ENCODE peak calls at places on chromosomes 13 and 19, in seven cellular contexts. One of them, this sample, is unnamed.

GRCh38 chr19:6667114-6667627 is 2.8 kb downstream of the TNFSF14 start:
- DNase-seq in trophoblast cell: peak
- DNase-seq in mesenchymal stem cell: no peak
- DNase-seq in IMR-90: no peak
- DNase-seq in H1: no peak
- DNase-seq in H9: no peak
- DNase-seq in mesendoderm: no peak
- DNase-seq in this sample: no peak

GRCh38 chr13:60109285-60109684 is 54.4 kb downstream of the DIAPH3 start:
- DNase-seq in mesendoderm: no peak
- DNase-seq in H9: no peak
- DNase-seq in mesenchymal stem cell: no peak
- DNase-seq in trophoblast cell: no peak
- DNase-seq in H1: no peak
- DNase-seq in IMR-90: no peak
- DNase-seq in this sample: no peak

GRCh38 chr19:17473041-17473440 is 2.7 kb downstream of the SLC27A1 start:
- DNase-seq in trophoblast cell: peak
- DNase-seq in IMR-90: peak
- DNase-seq in H9: no peak
- DNase-seq in mesenchymal stem cell: peak
- DNase-seq in H1: no peak
- DNase-seq in mesendoderm: no peak
- DNase-seq in this sample: no peak

GRCh38 chr13:46296465-46296822 is 84.7 kb downstream of the LRRC63 start:
- DNase-seq in mesenchymal stem cell: no peak
- DNase-seq in trophoblast cell: no peak
- DNase-seq in H9: no peak
- DNase-seq in H1: no peak
- DNase-seq in IMR-90: no peak
- DNase-seq in mesendoderm: no peak
- DNase-seq in this sample: no peak

GRCh38 chr13:22135446-22135845 is 464.6 kb downstream of the FGF9 start:
- DNase-seq in H1: no peak
- DNase-seq in mesenchymal stem cell: no peak
- DNase-seq in trophoblast cell: no peak
- DNase-seq in IMR-90: no peak
- DNase-seq in mesendoderm: peak
- DNase-seq in H9: no peak
- DNase-seq in this sample: no peak

GRCh38 chr19:1046836-1047695 is 7.2 kb downstream of the ABCA7 start:
- DNase-seq in IMR-90: no peak
- DNase-seq in H9: peak
- DNase-seq in mesendoderm: no peak
- DNase-seq in H1: no peak
- DNase-seq in trophoblast cell: no peak
- DNase-seq in mesenchymal stem cell: no peak
- DNase-seq in this sample: no peak

GRCh38 chr13:20360041-20360491 is 127.9 kb upstream of the GJB6 start:
- DNase-seq in mesendoderm: no peak
- DNase-seq in trophoblast cell: no peak
- DNase-seq in mesenchymal stem cell: peak
- DNase-seq in IMR-90: peak
- DNase-seq in H9: no peak
- DNase-seq in H1: no peak
- DNase-seq in this sample: no peak

GRCh38 chr13:51005566-51005965 is 96.0 kb downstream of the RNASEH2B start:
- DNase-seq in mesenchymal stem cell: no peak
- DNase-seq in trophoblast cell: no peak
- DNase-seq in mesendoderm: no peak
- DNase-seq in IMR-90: no peak
- DNase-seq in H1: no peak
- DNase-seq in H9: no peak
- DNase-seq in this sample: no peak

GRCh38 chr19:35395762-35396199 is 24.9 kb downstream of the GPR42 start:
- DNase-seq in trophoblast cell: no peak
- DNase-seq in mesendoderm: no peak
- DNase-seq in mesenchymal stem cell: peak
- DNase-seq in H9: peak
- DNase-seq in IMR-90: no peak
- DNase-seq in H1: no peak
- DNase-seq in this sample: no peak

GRCh38 chr13:46751811-46752635 is 44.9 kb downstream of the ESD start:
- DNase-seq in mesendoderm: no peak
- DNase-seq in trophoblast cell: peak
- DNase-seq in H1: no peak
- DNase-seq in IMR-90: peak
- DNase-seq in mesenchymal stem cell: no peak
- DNase-seq in H9: no peak
- DNase-seq in this sample: no peak

GRCh38 chr19:10503002-10503789 is at the start of gene KEAP1:
- DNase-seq in H9: peak
- DNase-seq in mesenchymal stem cell: peak
- DNase-seq in H1: peak
- DNase-seq in trophoblast cell: peak
- DNase-seq in mesendoderm: peak
- DNase-seq in IMR-90: no peak
- DNase-seq in this sample: peak

GRCh38 chr19:21434967-21435544 is 38.1 kb downstream of the ZNF493 start:
- DNase-seq in mesendoderm: no peak
- DNase-seq in H1: no peak
- DNase-seq in H9: no peak
- DNase-seq in IMR-90: no peak
- DNase-seq in mesenchymal stem cell: no peak
- DNase-seq in trophoblast cell: no peak
- DNase-seq in this sample: no peak

GRCh38 chr13:40102854-40103253 is 447.4 kb downstream of the COG6 start:
- DNase-seq in H9: no peak
- DNase-seq in IMR-90: peak
- DNase-seq in mesendoderm: no peak
- DNase-seq in H1: no peak
- DNase-seq in mesenchymal stem cell: peak
- DNase-seq in trophoblast cell: no peak
- DNase-seq in this sample: no peak

GRCh38 chr19:30255783-30256509 is 116.2 kb upstream of the ZNF536 start:
- DNase-seq in mesendoderm: peak
- DNase-seq in trophoblast cell: no peak
- DNase-seq in H9: peak
- DNase-seq in H1: no peak
- DNase-seq in mesenchymal stem cell: no peak
- DNase-seq in IMR-90: no peak
- DNase-seq in this sample: no peak

GRCh38 chr19:44897835-44898234 is 6.8 kb downstream of the TOMM40 start:
- DNase-seq in H9: no peak
- DNase-seq in mesenchymal stem cell: no peak
- DNase-seq in IMR-90: no peak
- DNase-seq in trophoblast cell: no peak
- DNase-seq in mesendoderm: no peak
- DNase-seq in H1: no peak
- DNase-seq in this sample: no peak
- H4K8ac ChIP-seq in H9: no peak
- H4K8ac ChIP-seq in mesenchymal stem cell: no peak
- H4K8ac ChIP-seq in IMR-90: no peak
- H4K8ac ChIP-seq in trophoblast cell: no peak
- H4K8ac ChIP-seq in mesendoderm: no peak
- H4K8ac ChIP-seq in H1: no peak
- H4K8ac ChIP-seq in this sample: no peak

GRCh38 chr13:106599875-106600797 is 32.2 kb upstream of the ARGLU1 start:
- DNase-seq in IMR-90: peak
- DNase-seq in mesendoderm: no peak
- DNase-seq in H1: no peak
- DNase-seq in trophoblast cell: no peak
- DNase-seq in mesenchymal stem cell: peak
- DNase-seq in H9: no peak
- DNase-seq in this sample: no peak
- H4K8ac ChIP-seq in IMR-90: no peak
- H4K8ac ChIP-seq in mesendoderm: no peak
- H4K8ac ChIP-seq in H1: no peak
- H4K8ac ChIP-seq in trophoblast cell: no peak
- H4K8ac ChIP-seq in mesenchymal stem cell: no peak
- H4K8ac ChIP-seq in H9: no peak
- H4K8ac ChIP-seq in this sample: no peak

GRCh38 chr19:39499082-39499642 is 415 bp downstream of the DLL3 start:
- DNase-seq in H1: peak
- DNase-seq in H9: peak
- DNase-seq in IMR-90: no peak
- DNase-seq in mesenchymal stem cell: peak
- DNase-seq in trophoblast cell: no peak
- DNase-seq in mesendoderm: peak
- DNase-seq in this sample: no peak

GRCh38 chr19:39502640-39503417 is 4.1 kb downstream of the DLL3 start:
- DNase-seq in H1: peak
- DNase-seq in trophoblast cell: peak
- DNase-seq in IMR-90: peak
- DNase-seq in H9: peak
- DNase-seq in mesendoderm: peak
- DNase-seq in mesenchymal stem cell: peak
- DNase-seq in this sample: peak

GRCh38 chr19:39499932-39500331 is 1.2 kb downstream of the DLL3 start:
- DNase-seq in trophoblast cell: no peak
- DNase-seq in H9: no peak
- DNase-seq in mesendoderm: no peak
- DNase-seq in IMR-90: no peak
- DNase-seq in H1: no peak
- DNase-seq in mesenchymal stem cell: no peak
- DNase-seq in this sample: no peak

GRCh38 chr19:39500543-39500942 is 1.8 kb downstream of the DLL3 start:
- DNase-seq in H9: no peak
- DNase-seq in trophoblast cell: no peak
- DNase-seq in mesenchymal stem cell: no peak
- DNase-seq in mesendoderm: no peak
- DNase-seq in H1: no peak
- DNase-seq in IMR-90: no peak
- DNase-seq in this sample: no peak

DNA sequence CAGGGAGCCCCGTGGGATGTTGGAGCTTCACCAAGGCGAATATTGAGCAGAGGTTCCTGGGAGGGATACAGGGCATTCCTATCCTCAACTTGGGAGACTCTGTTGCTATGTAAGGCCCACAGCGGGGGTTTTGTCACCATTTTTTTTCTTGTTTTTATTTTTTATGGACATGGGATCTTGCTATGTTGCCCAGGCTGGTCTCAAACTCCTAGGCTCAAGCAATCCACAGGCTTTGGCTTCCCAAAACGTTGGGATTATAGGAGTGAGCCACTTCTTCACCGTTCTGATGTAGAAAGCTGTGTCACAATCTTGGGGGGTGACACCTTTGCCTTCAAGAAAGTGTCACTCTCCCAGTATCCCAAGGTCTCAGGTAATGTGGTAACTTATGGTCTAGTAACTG is 2.6 kb downstream of the DLL3 start:
- DNase-seq in mesenchymal stem cell: no peak
- DNase-seq in H9: no peak
- DNase-seq in mesendoderm: no peak
- DNase-seq in IMR-90: no peak
- DNase-seq in trophoblast cell: no peak
- DNase-seq in H1: no peak
- DNase-seq in this sample: no peak
- H4K8ac ChIP-seq in mesenchymal stem cell: no peak
- H4K8ac ChIP-seq in H9: no peak
- H4K8ac ChIP-seq in mesendoderm: no peak
- H4K8ac ChIP-seq in IMR-90: no peak
- H4K8ac ChIP-seq in trophoblast cell: no peak
- H4K8ac ChIP-seq in H1: no peak
- H4K8ac ChIP-seq in this sample: no peak

GRCh38 chr13:99459101-99459500 is 42.2 kb upstream of the TM9SF2 start:
- DNase-seq in IMR-90: no peak
- DNase-seq in trophoblast cell: no peak
- DNase-seq in H9: no peak
- DNase-seq in mesendoderm: peak
- DNase-seq in mesenchymal stem cell: no peak
- DNase-seq in H1: no peak
- DNase-seq in this sample: no peak
- H4K8ac ChIP-seq in IMR-90: no peak
- H4K8ac ChIP-seq in trophoblast cell: no peak
- H4K8ac ChIP-seq in H9: no peak
- H4K8ac ChIP-seq in mesendoderm: no peak
- H4K8ac ChIP-seq in mesenchymal stem cell: no peak
- H4K8ac ChIP-seq in H1: no peak
- H4K8ac ChIP-seq in this sample: no peak

DNA sequence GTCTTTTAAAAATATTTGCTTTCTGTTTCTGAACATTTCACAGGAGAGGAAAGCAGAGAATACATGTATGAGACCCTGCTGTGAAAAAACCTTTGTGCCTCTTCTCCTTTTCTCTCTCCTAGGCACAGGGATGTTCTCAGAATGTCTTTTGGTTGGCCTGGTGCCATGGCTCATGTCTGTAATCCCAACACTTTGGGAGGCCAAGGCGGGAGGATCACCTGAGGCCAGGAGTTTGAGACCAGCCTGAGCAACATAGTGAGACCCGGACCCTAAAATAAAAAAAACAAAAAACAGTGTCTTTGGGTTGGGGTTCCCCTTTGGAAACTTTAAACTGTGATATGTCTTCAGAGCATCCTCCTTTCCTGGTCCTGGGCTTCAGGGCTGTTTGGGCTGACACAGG is 1.5 kb downstream of the ZNF627 start:
- DNase-seq in H1: no peak
- DNase-seq in IMR-90: no peak
- DNase-seq in trophoblast cell: no peak
- DNase-seq in mesenchymal stem cell: no peak
- DNase-seq in mesendoderm: no peak
- DNase-seq in H9: no peak
- DNase-seq in this sample: no peak
- H4K8ac ChIP-seq in H1: no peak
- H4K8ac ChIP-seq in IMR-90: no peak
- H4K8ac ChIP-seq in trophoblast cell: no peak
- H4K8ac ChIP-seq in mesenchymal stem cell: no peak
- H4K8ac ChIP-seq in mesendoderm: no peak
- H4K8ac ChIP-seq in H9: no peak
- H4K8ac ChIP-seq in this sample: no peak

GRCh38 chr13:30744056-30744684 is 8.8 kb downstream of the ALOX5AP start:
- DNase-seq in mesenchymal stem cell: peak
- DNase-seq in mesendoderm: no peak
- DNase-seq in H9: no peak
- DNase-seq in trophoblast cell: peak
- DNase-seq in H1: no peak
- DNase-seq in IMR-90: peak
- DNase-seq in this sample: no peak
- H4K8ac ChIP-seq in mesenchymal stem cell: peak
- H4K8ac ChIP-seq in mesendoderm: no peak
- H4K8ac ChIP-seq in H9: no peak
- H4K8ac ChIP-seq in trophoblast cell: peak
- H4K8ac ChIP-seq in H1: no peak
- H4K8ac ChIP-seq in IMR-90: peak
- H4K8ac ChIP-seq in this sample: no peak

DNA sequence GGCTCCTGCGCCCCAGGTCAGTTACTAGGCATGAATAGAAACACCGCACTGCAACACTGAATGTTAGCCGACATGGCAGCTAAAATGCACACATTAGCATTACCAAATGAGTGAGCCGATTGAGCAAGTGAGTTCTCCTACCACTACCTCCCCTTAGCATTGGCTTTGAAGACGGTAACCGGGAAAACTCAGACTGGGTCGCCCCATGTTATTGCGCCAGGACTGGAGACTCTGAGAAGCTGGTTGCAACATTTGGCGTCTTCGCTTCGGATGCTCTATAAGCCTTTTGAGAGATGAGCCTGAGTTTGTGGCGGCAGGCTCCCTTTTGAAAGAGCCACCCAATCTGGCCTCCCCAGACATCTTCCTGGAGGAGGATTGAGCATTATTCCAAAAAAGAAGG is 68.5 kb upstream of the POMP start:
- DNase-seq in H1: no peak
- DNase-seq in mesendoderm: no peak
- DNase-seq in mesenchymal stem cell: no peak
- DNase-seq in trophoblast cell: no peak
- DNase-seq in H9: no peak
- DNase-seq in IMR-90: no peak
- DNase-seq in this sample: no peak
- H4K8ac ChIP-seq in H1: no peak
- H4K8ac ChIP-seq in mesendoderm: no peak
- H4K8ac ChIP-seq in mesenchymal stem cell: no peak
- H4K8ac ChIP-seq in trophoblast cell: no peak
- H4K8ac ChIP-seq in H9: no peak
- H4K8ac ChIP-seq in IMR-90: no peak
- H4K8ac ChIP-seq in this sample: no peak

This sample was measured in neuronal stem cell.